ENCODE peak calls at places on chromosome 1, in five cellular contexts. G is mesendoderm, I is neuronal stem cell, E is GM23248, F is MM.1S. X is an unnamed sample.

GRCh38 chr1:83822206-83822605 is 176.7 kb downstream of the TTLL7 start:
- DNase-seq in I (no peak), F (no peak), E (peak), G (no peak), X (no peak)

GRCh38 chr1:17979815-17980214 is 127.8 kb upstream of the IGSF21 start:
- DNase-seq in G (no peak), E (no peak), I (no peak), F (no peak), X (no peak)

GRCh38 chr1:234891427-234891826 is 237.2 kb downstream of the TOMM20 start:
- DNase-seq in G (no peak), E (no peak), I (no peak), F (no peak), X (no peak)

GRCh38 chr1:166151804-166152203 is 15.0 kb downstream of the FAM78B start:
- DNase-seq in G (no peak), F (no peak), E (no peak), I (no peak), X (no peak)

GRCh38 chr1:155195201-155196102 is 12.2 kb downstream of the THBS3 start:
- DNase-seq in I (no peak), G (no peak), E (peak), F (no peak), X (no peak)

GRCh38 chr1:154851392-154852177 is 18.5 kb downstream of the KCNN3 start:
- DNase-seq in E (no peak), F (no peak), I (no peak), G (peak), X (no peak)

GRCh38 chr1:64282353-64282752 is 78.9 kb downstream of the UBE2U start:
- DNase-seq in E (no peak), F (no peak), G (peak), I (no peak), X (no peak)

GRCh38 chr1:46615088-46615487 is 1.5 kb downstream of the MOB3C start:
- DNase-seq in G (no peak), I (no peak), E (no peak), F (no peak), X (no peak)

GRCh38 chr1:233025156-233025555 is 74.7 kb downstream of the NTPCR start:
- DNase-seq in G (peak), I (peak), F (no peak), E (peak), X (peak)

GRCh38 chr1:1144122-1144842 is 28.4 kb upstream of the C1orf159 start:
- DNase-seq in I (no peak), E (no peak), G (no peak), F (peak), X (peak)

GRCh38 chr1:168826269-168826668 is 97.3 kb upstream of the DPT start:
- DNase-seq in I (no peak), F (no peak), E (no peak), G (no peak), X (no peak)

GRCh38 chr1:173347276-173347675 is 129.9 kb upstream of the PRDX6 start:
- DNase-seq in F (no peak), E (no peak), G (no peak), I (peak), X (no peak)

GRCh38 chr1:159121526-159121925 is 45.0 kb upstream of the AIM2 start:
- DNase-seq in F (no peak), E (no peak), G (no peak), I (no peak), X (no peak)

GRCh38 chr1:201476670-201477344 is 7.8 kb upstream of the PHLDA3 start:
- DNase-seq in G (no peak), I (no peak), F (peak), E (peak), X (no peak)

GRCh38 chr1:32939655-32940371 is 24.8 kb downstream of the RNF19B start:
- DNase-seq in F (no peak), I (no peak), G (no peak), E (peak), X (peak)

GRCh38 chr1:172533511-172534116 is 664 bp downstream of the SUCO start:
- DNase-seq in G (peak), I (no peak), E (peak), F (peak), X (peak)

GRCh38 chr1:41906977-41907376 is 11.7 kb downstream of the HIVEP3 start:
- DNase-seq in I (no peak), E (no peak), G (no peak), F (no peak), X (no peak)

GRCh38 chr1:92769856-92770255 is 15.1 kb downstream of the EVI5 start:
- DNase-seq in I (no peak), F (no peak), E (no peak), G (no peak), X (no peak)

GRCh38 chr1:109983380-109984189 is 980 bp upstream of the AHCYL1 start:
- DNase-seq in F (no peak), I (no peak), G (no peak), E (no peak), X (no peak)

GRCh38 chr1:234519506-234519905 is 40.5 kb upstream of the TARBP1 start:
- DNase-seq in G (no peak), E (no peak), F (no peak), I (no peak), X (no peak)

GRCh38 chr1:158101944-158102343 is 78.8 kb upstream of the CD1D start:
- DNase-seq in G (peak), F (no peak), E (peak), I (no peak), X (no peak)

GRCh38 chr1:228836954-228837481 is 101.7 kb downstream of the RHOU start:
- DNase-seq in I (no peak), G (no peak), E (no peak), F (no peak), X (no peak)

GRCh38 chr1:199546323-199546722 is 481.2 kb upstream of the NR5A2 start:
- DNase-seq in G (no peak), F (no peak), E (peak), I (no peak), X (no peak)

GRCh38 chr1:26570287-26570686 is 40.7 kb downstream of the RPS6KA1 start:
- DNase-seq in E (peak), G (no peak), I (no peak), F (no peak), X (no peak)

GRCh38 chr1:152457071-152457470 is 43.0 kb upstream of the CRNN start:
- DNase-seq in E (no peak), G (no peak), I (no peak), F (no peak), X (no peak)

GRCh38 chr1:34650800-34651199 is 104.0 kb upstream of the GJB5 start:
- DNase-seq in E (no peak), F (no peak), G (no peak), I (no peak), X (no peak)

GRCh38 chr1:112626193-112626592 is 6.6 kb downstream of the CAPZA1 start:
- DNase-seq in G (no peak), F (no peak), E (no peak), I (no peak), X (no peak)

GRCh38 chr1:223230161-223230881 is 87.3 kb upstream of the TLR5 start:
- DNase-seq in G (peak), E (peak), I (no peak), F (no peak), X (no peak)

GRCh38 chr1:237717121-237717520 is 173.6 kb downstream of the ZP4 start:
- DNase-seq in G (no peak), I (no peak), F (no peak), E (no peak), X (no peak)

DNA sequence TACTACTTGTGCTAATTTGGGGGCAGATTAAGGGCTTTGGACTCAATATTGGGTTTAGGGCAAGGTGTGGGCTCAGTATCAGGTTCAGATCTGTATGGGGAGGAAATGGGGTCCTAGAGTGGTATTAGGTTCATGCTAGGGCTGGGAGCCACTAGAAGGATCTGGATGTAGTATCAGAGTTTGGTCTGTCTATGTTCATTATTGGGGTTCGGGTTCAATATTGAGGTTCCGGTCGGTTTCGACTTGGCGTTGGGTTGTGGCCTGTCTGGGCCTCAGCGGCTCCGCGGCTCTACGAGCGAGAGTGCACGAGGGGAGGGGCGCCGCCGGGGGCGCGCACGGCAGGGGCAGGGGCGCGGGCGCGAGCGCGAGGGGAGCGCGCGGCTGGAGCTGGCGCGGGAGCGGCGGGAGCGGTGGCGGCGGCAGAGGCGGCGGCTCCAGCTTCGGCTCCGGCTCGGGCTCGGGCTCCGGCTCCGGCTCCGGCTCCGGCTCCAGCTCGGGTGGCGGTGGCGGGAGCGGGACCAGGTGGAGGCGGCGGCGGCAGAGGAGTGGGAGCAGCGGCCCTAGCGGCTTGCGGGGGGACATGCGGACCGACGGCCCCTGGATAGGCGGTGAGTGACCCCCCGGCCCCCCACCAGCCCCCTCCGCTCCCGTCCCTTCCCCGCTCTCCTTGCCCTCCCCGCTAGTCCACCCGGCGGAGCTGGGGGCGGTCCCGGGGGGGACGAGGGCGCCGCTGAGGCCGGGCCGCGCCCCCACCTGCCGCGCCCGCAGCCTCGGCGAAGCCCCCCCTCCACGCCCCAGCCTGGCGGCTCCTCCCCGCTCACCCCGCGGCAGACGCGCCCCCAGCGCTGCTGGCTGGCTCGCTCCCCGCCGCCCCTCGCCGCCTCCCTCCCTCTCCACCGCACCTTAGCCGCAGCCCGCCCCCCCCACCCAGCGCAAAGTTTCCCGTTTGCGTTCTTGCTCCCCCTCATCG is at the start of gene PTPRF:
- DNase-seq in E (peak), F (peak), I (peak), G (peak), X (peak)
- H3K9ac ChIP-seq in E (peak), F (peak), I (peak), G (peak), X (peak)

DNA sequence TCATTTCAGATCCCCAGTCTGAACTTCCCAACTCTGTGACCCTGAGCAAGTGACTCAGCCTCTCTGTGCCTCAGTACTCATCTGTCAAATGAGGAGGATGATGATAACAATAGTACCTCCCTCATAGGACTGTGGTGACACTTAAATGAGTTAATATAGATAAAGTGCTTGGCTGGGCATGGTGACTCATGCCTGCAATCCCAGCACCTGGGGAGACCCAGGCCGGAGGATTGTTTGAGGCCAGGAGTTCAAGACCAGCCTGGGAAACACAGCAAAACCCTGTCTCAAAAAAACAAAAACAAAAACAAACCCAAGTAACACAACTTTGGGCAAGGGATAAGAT is 4.8 kb upstream of the ECE1 start:
- DNase-seq in I (no peak), E (peak), F (no peak), G (no peak), X (no peak)
- H3K9ac ChIP-seq in I (no peak), E (peak), F (peak), G (no peak), X (peak)

GRCh38 chr1:13583592-13583963 is at the start of gene PDPN:
- DNase-seq in G (peak), F (no peak), I (peak), E (peak), X (peak)
- H3K9ac ChIP-seq in G (peak), F (no peak), I (peak), E (peak), X (no peak)

GRCh38 chr1:180170569-180170968 is 15.9 kb downstream of the QSOX1 start:
- DNase-seq in E (no peak), G (no peak), I (no peak), F (no peak), X (peak)
- H3K9ac ChIP-seq in E (no peak), G (no peak), I (no peak), F (no peak), X (no peak)

GRCh38 chr1:115595279-115596079 is 46.3 kb upstream of the VANGL1 start:
- DNase-seq in F (peak), E (peak), I (peak), G (peak), X (peak)
- H3K9ac ChIP-seq in F (no peak), E (no peak), I (no peak), G (no peak), X (no peak)

DNA sequence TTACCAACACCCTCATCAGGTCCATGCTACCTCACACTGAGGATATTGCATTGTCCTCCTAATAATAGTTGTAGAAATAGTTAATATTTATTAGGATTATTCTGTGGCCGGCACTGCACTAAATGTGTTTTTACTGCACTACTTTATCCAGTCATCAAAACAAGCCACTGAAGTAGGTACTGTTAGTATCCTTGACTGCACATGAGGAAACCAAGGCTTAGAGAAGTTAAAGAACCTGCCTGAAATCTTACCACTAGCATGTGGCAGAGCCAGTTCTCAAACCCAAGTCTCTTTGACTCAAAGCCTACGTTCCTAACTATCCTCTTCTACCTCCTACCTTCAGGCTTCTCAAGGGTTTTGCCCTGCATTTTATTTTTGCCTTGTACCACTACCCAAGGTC is 30.9 kb downstream of the FMO1 start:
- DNase-seq in F (no peak), I (no peak), E (no peak), G (no peak), X (no peak)
- H3K9ac ChIP-seq in F (no peak), I (no peak), E (no peak), G (no peak), X (no peak)

GRCh38 chr1:113805256-113805531 is 7.1 kb downstream of the RSBN1 start:
- DNase-seq in F (no peak), G (no peak), I (no peak), E (no peak), X (no peak)

GRCh38 chr1:113805639-113806038 is 6.6 kb downstream of the RSBN1 start:
- DNase-seq in I (no peak), F (no peak), G (no peak), E (no peak), X (no peak)

GRCh38 chr1:113808450-113809195 is 3.7 kb downstream of the RSBN1 start:
- DNase-seq in F (no peak), I (no peak), G (no peak), E (peak), X (no peak)

GRCh38 chr1:113802367-113803007 is 9.8 kb downstream of the RSBN1 start:
- DNase-seq in I (no peak), G (no peak), E (no peak), F (no peak), X (no peak)

GRCh38 chr1:113804421-113805255 is 7.6 kb downstream of the RSBN1 start:
- DNase-seq in I (no peak), G (peak), F (no peak), E (peak), X (no peak)
- H3K9ac ChIP-seq in I (no peak), G (no peak), F (no peak), E (no peak), X (no peak)

GRCh38 chr1:71081697-71082080 is 854 bp upstream of the ZRANB2 start:
- DNase-seq in F (no peak), I (no peak), G (peak), E (no peak), X (no peak)
- H3K9ac ChIP-seq in F (peak), I (no peak), G (no peak), E (peak), X (peak)

GRCh38 chr1:213507472-213508223 is 456.6 kb downstream of the RPS6KC1 start:
- DNase-seq in E (no peak), F (no peak), G (peak), I (no peak), X (no peak)

GRCh38 chr1:213512316-213512715 is 461.3 kb downstream of the RPS6KC1 start:
- DNase-seq in F (no peak), G (peak), I (no peak), E (no peak), X (no peak)

GRCh38 chr1:213513006-213513405 is 462.0 kb downstream of the RPS6KC1 start:
- DNase-seq in F (no peak), E (no peak), I (no peak), G (peak), X (no peak)

GRCh38 chr1:213511173-213511572 is 460.1 kb downstream of the RPS6KC1 start:
- DNase-seq in F (no peak), I (no peak), G (no peak), E (no peak), X (no peak)
- H3K9ac ChIP-seq in F (no peak), I (no peak), G (no peak), E (no peak), X (no peak)